ENCODE peak calls at places on chromosomes 3 and 15, in four cellular contexts. I is Panc1, U is HepG2, D is K562. K is an unnamed sample.

GRCh38 chr3:192879346-192880031 is 38.2 kb downstream of the MB21D2 start:
- DNase-seq in I (peak; percentile 92), D (no peak), U (peak; percentile 83), K (peak; percentile 89)

GRCh38 chr3:9935966-9936365 is 2.3 kb downstream of the CRELD1 start:
- DNase-seq in D (no peak), I (no peak), U (no peak), K (no peak)

GRCh38 chr3:179666436-179667035 is 13.7 kb downstream of the USP13 start:
- DNase-seq in D (no peak), I (no peak), U (no peak), K (no peak)

GRCh38 chr3:50196253-50196801 is 4.9 kb downstream of the GNAT1 start:
- DNase-seq in U (no peak), D (no peak), I (no peak), K (no peak)

GRCh38 chr3:8563597-8563996 is 62.0 kb downstream of the LMCD1 start:
- DNase-seq in D (no peak), U (no peak), I (no peak), K (no peak)

GRCh38 chr15:69648215-69648614 is 195.6 kb downstream of the RPLP1 start:
- DNase-seq in U (no peak), I (no peak), D (no peak), K (no peak)

GRCh38 chr15:92807971-92808571 is 92.1 kb upstream of the CHD2 start:
- DNase-seq in U (no peak), D (no peak), I (no peak), K (no peak)

GRCh38 chr3:195123196-195123805 is 147.7 kb downstream of the XXYLT1 start:
- DNase-seq in U (no peak), D (peak; percentile 43), I (no peak), K (no peak)

GRCh38 chr3:10368512-10368911 is 47.6 kb upstream of the SEC13 start:
- DNase-seq in U (no peak), I (no peak), D (no peak), K (no peak)

GRCh38 chr3:125006190-125006855 is 49.5 kb downstream of the HEG1 start:
- DNase-seq in U (no peak), D (no peak), I (no peak), K (no peak)

GRCh38 chr3:129016725-129017530 is 15.8 kb downstream of the EFCC1 start:
- DNase-seq in I (no peak), U (no peak), D (peak; percentile 47), K (no peak)

GRCh38 chr3:54008744-54009143 is 113.6 kb upstream of the CACNA2D3 start:
- DNase-seq in I (no peak), U (no peak), D (no peak), K (no peak)

GRCh38 chr15:82646250-82647044 is 716 bp downstream of the CPEB1 start:
- DNase-seq in U (no peak), D (peak; percentile 62), I (no peak), K (no peak)

GRCh38 chr3:61936344-61936937 is 375.1 kb downstream of the PTPRG start:
- DNase-seq in I (peak; percentile 10), U (peak; percentile 6), D (peak; percentile 36), K (no peak)

GRCh38 chr15:40064231-40064894 is 25.4 kb upstream of the SRP14 start:
- DNase-seq in D (no peak), I (peak; percentile 89), U (no peak), K (no peak)

GRCh38 chr15:90654233-90655124 is 62.7 kb upstream of the BLM start:
- DNase-seq in I (no peak), U (no peak), D (no peak), K (no peak)

GRCh38 chr3:123687286-123687685 is 102.4 kb upstream of the HACD2 start:
- DNase-seq in D (no peak), I (no peak), U (peak; percentile 81), K (no peak)

GRCh38 chr3:143885803-143886427 is 37.6 kb upstream of the SLC9A9 start:
- DNase-seq in D (peak; percentile 53), U (peak; percentile 41), I (peak; percentile 38), K (peak; percentile 16)

GRCh38 chr3:169344465-169344864 is 319.0 kb downstream of the MECOM start:
- DNase-seq in D (no peak), U (no peak), I (no peak), K (no peak)

GRCh38 chr15:69393831-69394491 is 20.2 kb upstream of the KIF23 start:
- DNase-seq in U (no peak), I (no peak), D (no peak), K (no peak)

DNA sequence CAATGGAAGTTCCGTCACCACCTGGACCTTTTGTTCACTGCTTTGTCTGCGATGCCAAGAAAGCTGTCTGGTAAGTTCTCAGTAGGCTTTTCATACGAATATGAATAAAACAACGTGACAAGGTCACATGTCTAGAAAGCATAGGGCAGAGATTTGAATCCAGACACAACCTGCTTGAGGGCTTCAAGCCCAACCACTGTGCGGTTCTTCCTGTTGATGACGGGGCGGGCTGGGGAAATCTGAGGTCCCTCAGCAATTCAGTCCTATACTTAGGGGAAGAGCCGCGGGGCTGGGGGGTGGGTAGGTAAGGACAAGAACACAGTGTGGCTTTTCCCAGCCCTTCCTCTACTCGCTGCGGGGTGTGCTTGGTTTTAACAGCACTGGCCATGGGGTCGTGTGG is 32.4 kb upstream of the SMAD3 start:
- DNase-seq in D (no peak), U (no peak), I (no peak), K (no peak)
- TF ChIP-seq TCF7L2 in D (no peak), U (no peak), I (no peak), K (no peak)

DNA sequence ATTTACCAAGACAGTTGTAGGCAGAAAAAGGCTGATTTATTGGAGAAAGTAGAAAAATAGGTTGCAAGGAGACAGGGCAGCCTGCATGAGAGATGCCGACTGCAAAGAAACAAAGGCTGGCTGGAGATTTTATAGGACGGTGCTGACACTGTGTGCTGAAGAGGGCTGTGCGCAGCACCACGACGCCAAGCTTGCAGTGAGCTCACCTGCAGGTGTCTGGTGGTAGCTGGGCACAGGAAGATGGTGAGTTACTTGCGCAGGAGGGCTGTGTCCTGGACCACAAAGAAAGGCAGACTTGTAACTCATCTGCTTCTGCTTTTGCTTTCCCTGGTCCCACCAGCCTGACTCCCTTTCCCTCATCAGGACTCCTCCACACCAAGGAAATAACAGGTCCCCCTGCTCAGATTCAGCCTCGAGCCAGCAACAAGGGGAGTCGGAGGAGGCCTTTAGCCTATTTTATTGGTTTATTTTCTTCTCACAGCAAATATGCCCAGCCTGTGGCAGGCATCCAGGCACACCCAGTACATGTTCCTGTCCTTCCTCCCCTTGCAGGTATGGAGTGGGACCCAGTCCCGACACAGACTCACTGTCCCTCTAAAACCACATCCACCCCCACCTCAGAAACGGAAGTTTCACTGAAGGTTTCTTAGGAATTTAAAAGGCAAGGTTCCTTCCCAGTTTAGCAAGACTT is 35.7 kb upstream of the FLNB start:
- DNase-seq in D (no peak), I (no peak), U (no peak), K (no peak)
- TF ChIP-seq TCF7L2 in D (no peak), I (no peak), U (no peak), K (no peak)

DNA sequence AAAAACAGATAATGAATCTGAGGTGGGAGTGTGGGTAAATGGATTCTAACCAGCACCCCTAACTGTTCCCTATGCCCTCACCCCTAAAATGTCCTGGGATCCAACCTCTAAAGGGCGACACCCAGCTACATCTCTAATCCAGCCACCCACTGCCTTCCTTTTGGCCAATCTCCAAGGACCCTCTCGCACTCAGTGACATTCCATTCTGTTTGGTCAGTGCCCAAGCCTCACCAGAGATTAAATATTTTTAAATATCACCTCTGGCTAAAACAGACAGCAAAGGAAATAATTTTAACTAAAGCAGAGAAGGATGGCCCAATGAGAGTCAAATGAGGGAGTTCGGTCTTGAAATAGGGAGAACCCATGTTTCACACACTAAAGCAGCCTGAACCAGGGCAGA is 19.9 kb upstream of the SCN10A start:
- DNase-seq in I (no peak), D (no peak), U (no peak), K (no peak)
- TF ChIP-seq TCF7L2 in I (no peak), D (no peak), U (no peak), K (no peak)

GRCh38 chr3:147390589-147391569 is 15.5 kb downstream of the ZIC4 start:
- DNase-seq in U (no peak), D (no peak), I (no peak), K (no peak)
- TF ChIP-seq TCF7L2 in U (no peak), D (no peak), I (no peak), K (no peak)

GRCh38 chr3:139197251-139197650 is 146.6 kb upstream of the MRPS22 start:
- DNase-seq in I (no peak), D (no peak), U (no peak), K (no peak)

GRCh38 chr3:139198186-139198585 is 145.6 kb upstream of the MRPS22 start:
- DNase-seq in U (no peak), D (no peak), I (no peak), K (no peak)

GRCh38 chr3:139201446-139202225 is 142.2 kb upstream of the MRPS22 start:
- DNase-seq in U (no peak), D (no peak), I (no peak), K (no peak)

GRCh38 chr3:139199421-139200010 is 144.3 kb upstream of the MRPS22 start:
- DNase-seq in U (no peak), D (no peak), I (no peak), K (no peak)

DNA sequence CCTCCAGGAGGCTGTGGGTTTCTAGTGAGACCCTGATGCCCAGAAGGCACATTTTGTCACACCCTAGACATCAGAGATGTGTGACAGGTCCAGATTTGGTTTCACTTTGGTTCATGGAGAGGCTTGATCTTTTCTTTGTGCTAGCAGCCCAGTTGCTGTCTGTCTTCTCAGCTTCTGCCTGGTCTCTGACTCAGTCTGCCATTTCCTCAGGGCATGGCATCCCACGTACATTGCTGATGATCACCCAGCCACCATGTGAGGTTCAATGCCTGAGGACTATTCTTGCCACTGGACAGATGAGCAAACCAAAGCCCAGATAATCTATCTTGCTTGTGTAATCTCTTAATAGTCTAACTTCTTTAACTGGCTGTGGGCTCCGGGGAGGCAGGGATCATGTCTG is 144.9 kb upstream of the MRPS22 start:
- DNase-seq in U (no peak), I (no peak), D (no peak), K (no peak)
- TF ChIP-seq TCF7L2 in U (no peak), I (no peak), D (no peak), K (no peak)

K was measured in HCT116.